ENCODE peak calls at places on chromosomes 1 and 21, in nine cellular contexts. One of them, this sample, is unnamed. For H3K27me3 and H3K36me3, the result is how much of the 10 kb centered on the place peaks cover.

GRCh38 chr1:36086529-36087232 is 2.0 kb upstream of the ADPRS start:
- DNase-seq in tibial nerve: no peak
- DNase-seq in suprapubic skin: peak
- DNase-seq in GM23338: no peak
- DNase-seq in cardiac muscle cell: no peak
- DNase-seq in hepatocyte: no peak
- DNase-seq in mammary epithelial cell: no peak
- DNase-seq in testis: no peak
- DNase-seq in pancreas: no peak
- DNase-seq in this sample: peak

GRCh38 chr1:17943506-17943905 is 164.1 kb upstream of the IGSF21 start:
- DNase-seq in suprapubic skin: no peak
- DNase-seq in tibial nerve: no peak
- DNase-seq in mammary epithelial cell: no peak
- DNase-seq in hepatocyte: no peak
- DNase-seq in testis: no peak
- DNase-seq in pancreas: no peak
- DNase-seq in cardiac muscle cell: no peak
- DNase-seq in GM23338: no peak
- DNase-seq in this sample: no peak

GRCh38 chr1:18351735-18352134 is 129.0 kb upstream of the KLHDC7A start:
- DNase-seq in tibial nerve: no peak
- DNase-seq in GM23338: peak
- DNase-seq in pancreas: no peak
- DNase-seq in mammary epithelial cell: no peak
- DNase-seq in testis: peak
- DNase-seq in hepatocyte: no peak
- DNase-seq in suprapubic skin: no peak
- DNase-seq in cardiac muscle cell: no peak
- DNase-seq in this sample: peak

GRCh38 chr1:182119631-182120030 is 58.1 kb upstream of the ZNF648 start:
- DNase-seq in mammary epithelial cell: no peak
- DNase-seq in testis: no peak
- DNase-seq in pancreas: no peak
- DNase-seq in tibial nerve: no peak
- DNase-seq in suprapubic skin: no peak
- DNase-seq in cardiac muscle cell: no peak
- DNase-seq in GM23338: no peak
- DNase-seq in hepatocyte: no peak
- DNase-seq in this sample: no peak

GRCh38 chr1:155049651-155050559 is 1.2 kb upstream of the ADAM15 start:
- DNase-seq in suprapubic skin: no peak
- DNase-seq in hepatocyte: no peak
- DNase-seq in pancreas: no peak
- DNase-seq in tibial nerve: no peak
- DNase-seq in mammary epithelial cell: peak
- DNase-seq in GM23338: no peak
- DNase-seq in testis: no peak
- DNase-seq in cardiac muscle cell: no peak
- DNase-seq in this sample: no peak

GRCh38 chr1:110515041-110515440 is 3.9 kb downstream of the KCNA10 start:
- DNase-seq in hepatocyte: no peak
- DNase-seq in cardiac muscle cell: no peak
- DNase-seq in tibial nerve: no peak
- DNase-seq in GM23338: no peak
- DNase-seq in suprapubic skin: no peak
- DNase-seq in pancreas: no peak
- DNase-seq in mammary epithelial cell: no peak
- DNase-seq in testis: no peak
- DNase-seq in this sample: no peak

GRCh38 chr1:160629286-160630210 is 17.3 kb downstream of the SLAMF1 start:
- DNase-seq in tibial nerve: no peak
- DNase-seq in cardiac muscle cell: no peak
- DNase-seq in suprapubic skin: no peak
- DNase-seq in hepatocyte: peak
- DNase-seq in testis: peak
- DNase-seq in pancreas: no peak
- DNase-seq in mammary epithelial cell: no peak
- DNase-seq in GM23338: no peak
- DNase-seq in this sample: no peak

GRCh38 chr1:62188111-62188510 is 6.5 kb upstream of the L1TD1 start:
- DNase-seq in mammary epithelial cell: no peak
- DNase-seq in tibial nerve: no peak
- DNase-seq in pancreas: no peak
- DNase-seq in cardiac muscle cell: no peak
- DNase-seq in hepatocyte: no peak
- DNase-seq in testis: no peak
- DNase-seq in GM23338: no peak
- DNase-seq in suprapubic skin: no peak
- DNase-seq in this sample: no peak

GRCh38 chr1:7930547-7931445 is 9.8 kb downstream of the TNFRSF9 start:
- DNase-seq in tibial nerve: no peak
- DNase-seq in pancreas: no peak
- DNase-seq in testis: no peak
- DNase-seq in mammary epithelial cell: no peak
- DNase-seq in suprapubic skin: no peak
- DNase-seq in hepatocyte: no peak
- DNase-seq in cardiac muscle cell: no peak
- DNase-seq in GM23338: no peak
- DNase-seq in this sample: no peak

GRCh38 chr21:36135391-36136094 is 664 bp downstream of the CBR3 start:
- DNase-seq in suprapubic skin: peak
- DNase-seq in cardiac muscle cell: peak
- DNase-seq in GM23338: peak
- DNase-seq in mammary epithelial cell: peak
- DNase-seq in testis: peak
- DNase-seq in hepatocyte: peak
- DNase-seq in tibial nerve: peak
- DNase-seq in pancreas: no peak
- DNase-seq in this sample: peak

GRCh38 chr21:28445081-28445830 is 547.4 kb downstream of the LTN1 start:
- DNase-seq in pancreas: no peak
- DNase-seq in suprapubic skin: no peak
- DNase-seq in testis: no peak
- DNase-seq in GM23338: no peak
- DNase-seq in mammary epithelial cell: peak
- DNase-seq in hepatocyte: no peak
- DNase-seq in tibial nerve: no peak
- DNase-seq in cardiac muscle cell: no peak
- DNase-seq in this sample: no peak

GRCh38 chr1:94094466-94095111 is 26.4 kb downstream of the ABCA4 start:
- DNase-seq in testis: peak
- DNase-seq in suprapubic skin: no peak
- DNase-seq in GM23338: no peak
- DNase-seq in cardiac muscle cell: no peak
- DNase-seq in mammary epithelial cell: no peak
- DNase-seq in hepatocyte: peak
- DNase-seq in pancreas: no peak
- DNase-seq in tibial nerve: peak
- DNase-seq in this sample: no peak

GRCh38 chr1:150544204-150544603 is 5.0 kb upstream of the ADAMTSL4 start:
- DNase-seq in cardiac muscle cell: no peak
- DNase-seq in tibial nerve: no peak
- DNase-seq in hepatocyte: peak
- DNase-seq in suprapubic skin: no peak
- DNase-seq in mammary epithelial cell: no peak
- DNase-seq in GM23338: no peak
- DNase-seq in testis: no peak
- DNase-seq in pancreas: no peak
- DNase-seq in this sample: peak

GRCh38 chr1:178278135-178278534 is 184.2 kb downstream of the RASAL2 start:
- DNase-seq in mammary epithelial cell: peak
- DNase-seq in hepatocyte: peak
- DNase-seq in pancreas: no peak
- DNase-seq in testis: no peak
- DNase-seq in GM23338: no peak
- DNase-seq in suprapubic skin: no peak
- DNase-seq in tibial nerve: no peak
- DNase-seq in cardiac muscle cell: no peak
- DNase-seq in this sample: no peak

GRCh38 chr1:40344597-40344996 is 27.5 kb upstream of the COL9A2 start:
- DNase-seq in tibial nerve: peak
- DNase-seq in hepatocyte: peak
- DNase-seq in mammary epithelial cell: peak
- DNase-seq in GM23338: peak
- DNase-seq in testis: peak
- DNase-seq in pancreas: no peak
- DNase-seq in suprapubic skin: no peak
- DNase-seq in cardiac muscle cell: no peak
- DNase-seq in this sample: no peak

GRCh38 chr1:182270731-182271130 is 120.9 kb downstream of the GLUL start:
- DNase-seq in testis: no peak
- DNase-seq in mammary epithelial cell: no peak
- DNase-seq in suprapubic skin: no peak
- DNase-seq in pancreas: no peak
- DNase-seq in tibial nerve: no peak
- DNase-seq in cardiac muscle cell: no peak
- DNase-seq in GM23338: no peak
- DNase-seq in hepatocyte: no peak
- DNase-seq in this sample: no peak

GRCh38 chr1:192445849-192446489 is 129.2 kb downstream of the RGS21 start:
- DNase-seq in pancreas: peak
- DNase-seq in hepatocyte: peak
- DNase-seq in suprapubic skin: no peak
- DNase-seq in tibial nerve: peak
- DNase-seq in cardiac muscle cell: peak
- DNase-seq in mammary epithelial cell: peak
- DNase-seq in GM23338: peak
- DNase-seq in testis: peak
- DNase-seq in this sample: no peak

DNA sequence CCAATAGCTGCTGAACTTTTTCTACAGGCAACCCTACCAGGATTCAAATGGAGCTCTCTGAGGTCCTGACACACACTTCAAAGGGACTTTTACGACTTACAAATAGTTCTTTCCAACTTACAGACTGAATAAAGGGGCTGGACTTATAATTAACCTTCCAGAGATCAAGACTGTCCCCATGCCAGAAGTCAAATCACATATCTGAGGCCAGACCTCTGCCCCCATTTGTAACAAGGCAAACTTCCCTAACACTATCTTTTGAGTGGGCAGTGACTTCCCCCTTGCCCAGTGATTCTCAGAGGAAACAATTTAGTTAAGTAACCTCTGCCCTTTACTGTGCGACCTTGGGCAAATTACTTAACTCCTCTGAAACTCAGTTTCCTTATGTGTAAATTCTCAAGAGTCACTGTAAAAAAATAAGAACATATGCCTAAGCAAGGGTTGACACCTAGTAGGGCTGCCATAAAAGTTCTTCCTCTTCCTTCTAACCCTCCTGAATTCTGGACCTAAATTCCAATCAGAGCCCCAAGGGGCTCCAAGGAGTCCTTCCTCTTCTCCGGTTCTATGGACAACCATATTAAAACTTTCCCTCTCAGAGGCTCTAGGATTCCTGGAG is 1.3 kb downstream of the WASF2 start:
- DNase-seq in GM23338: peak
- DNase-seq in tibial nerve: no peak
- DNase-seq in mammary epithelial cell: peak
- DNase-seq in hepatocyte: peak
- DNase-seq in suprapubic skin: peak
- DNase-seq in testis: no peak
- DNase-seq in cardiac muscle cell: peak
- DNase-seq in pancreas: no peak
- DNase-seq in this sample: no peak
- H3K4me3 ChIP-seq in GM23338: peak
- H3K4me3 ChIP-seq in tibial nerve: peak
- H3K4me3 ChIP-seq in mammary epithelial cell: peak
- H3K4me3 ChIP-seq in hepatocyte: peak
- H3K4me3 ChIP-seq in suprapubic skin: peak
- H3K4me3 ChIP-seq in testis: peak
- H3K4me3 ChIP-seq in cardiac muscle cell: peak
- H3K4me3 ChIP-seq in pancreas: peak
- H3K4me3 ChIP-seq in this sample: peak

DNA sequence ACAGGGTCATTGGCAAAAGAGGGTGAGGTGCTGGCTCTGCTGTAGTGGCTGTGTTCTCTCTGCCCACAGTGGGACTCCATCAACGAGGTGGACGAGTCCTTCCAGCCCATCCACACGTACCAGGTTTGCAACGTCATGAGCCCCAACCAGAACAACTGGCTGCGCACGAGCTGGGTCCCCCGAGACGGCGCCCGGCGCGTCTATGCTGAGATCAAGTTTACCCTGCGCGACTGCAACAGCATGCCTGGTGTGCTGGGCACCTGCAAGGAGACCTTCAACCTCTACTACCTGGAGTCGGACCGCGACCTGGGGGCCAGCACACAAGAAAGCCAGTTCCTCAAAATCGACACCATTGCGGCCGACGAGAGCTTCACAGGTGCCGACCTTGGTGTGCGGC is 12.9 kb downstream of the EPHA8 start:
- DNase-seq in cardiac muscle cell: no peak
- DNase-seq in mammary epithelial cell: no peak
- DNase-seq in testis: no peak
- DNase-seq in hepatocyte: no peak
- DNase-seq in GM23338: no peak
- DNase-seq in tibial nerve: no peak
- DNase-seq in suprapubic skin: no peak
- DNase-seq in pancreas: no peak
- DNase-seq in this sample: no peak
- H3K27me3 ChIP-seq in cardiac muscle cell: under half
- H3K27me3 ChIP-seq in mammary epithelial cell: under half
- H3K27me3 ChIP-seq in testis: under half
- H3K27me3 ChIP-seq in hepatocyte: under half
- H3K27me3 ChIP-seq in GM23338: under half
- H3K27me3 ChIP-seq in tibial nerve: under half
- H3K27me3 ChIP-seq in suprapubic skin: under half
- H3K27me3 ChIP-seq in pancreas: under half
- H3K27me3 ChIP-seq in this sample: under half

GRCh38 chr1:170445096-170445495 is 86.9 kb upstream of the GORAB start:
- DNase-seq in hepatocyte: no peak
- DNase-seq in tibial nerve: no peak
- DNase-seq in suprapubic skin: no peak
- DNase-seq in GM23338: no peak
- DNase-seq in pancreas: no peak
- DNase-seq in mammary epithelial cell: peak
- DNase-seq in cardiac muscle cell: no peak
- DNase-seq in testis: no peak
- DNase-seq in this sample: no peak
- H3K36me3 ChIP-seq in hepatocyte: under half
- H3K36me3 ChIP-seq in tibial nerve: under half
- H3K36me3 ChIP-seq in suprapubic skin: under half
- H3K36me3 ChIP-seq in GM23338: under half
- H3K36me3 ChIP-seq in pancreas: under half
- H3K36me3 ChIP-seq in mammary epithelial cell: under half
- H3K36me3 ChIP-seq in cardiac muscle cell: under half
- H3K36me3 ChIP-seq in testis: under half
- H3K36me3 ChIP-seq in this sample: under half

DNA sequence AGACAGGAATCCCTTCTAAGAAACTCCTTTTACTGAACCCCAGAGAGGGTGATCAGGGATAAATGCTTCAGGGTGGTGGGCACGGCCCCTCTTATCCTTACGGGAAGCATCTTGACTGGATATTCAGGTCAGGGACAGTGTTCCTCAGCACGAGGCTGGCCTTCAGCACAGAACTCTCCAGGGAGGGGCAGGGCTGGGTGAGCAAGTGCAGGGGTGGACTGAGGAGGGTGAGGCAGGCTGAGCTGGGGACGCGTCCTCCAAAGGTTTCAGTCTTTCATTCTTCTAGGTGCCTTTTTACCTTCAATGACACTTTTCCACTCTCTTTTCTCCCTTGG is 52.3 kb downstream of the RASSF5 start:
- DNase-seq in hepatocyte: no peak
- DNase-seq in mammary epithelial cell: no peak
- DNase-seq in GM23338: no peak
- DNase-seq in testis: no peak
- DNase-seq in tibial nerve: no peak
- DNase-seq in pancreas: no peak
- DNase-seq in suprapubic skin: no peak
- DNase-seq in cardiac muscle cell: peak
- DNase-seq in this sample: no peak
- H3K4me3 ChIP-seq in hepatocyte: no peak
- H3K4me3 ChIP-seq in mammary epithelial cell: no peak
- H3K4me3 ChIP-seq in GM23338: no peak
- H3K4me3 ChIP-seq in testis: no peak
- H3K4me3 ChIP-seq in tibial nerve: no peak
- H3K4me3 ChIP-seq in pancreas: no peak
- H3K4me3 ChIP-seq in suprapubic skin: no peak
- H3K4me3 ChIP-seq in cardiac muscle cell: no peak
- H3K4me3 ChIP-seq in this sample: no peak